ENCODE peak calls at places on chromosomes 4 and X, in eight cellular contexts. X is GM12865, T is thoracic aorta, H is MCF 10A, Z is cardiac muscle cell, S is right atrium auricular region, M is Panc1, Y is H1. F is an unnamed sample.

GRCh38 chr4:40238700-40239548 is 42.1 kb downstream of the RHOH start:
- DNase-seq in H (no peak), T (no peak), Z (no peak), S (no peak), M (no peak), X (peak), Y (no peak), F (no peak)

GRCh38 chr4:20137176-20137575 is 114.5 kb upstream of the SLIT2 start:
- DNase-seq in T (no peak), Z (peak), Y (no peak), S (no peak), X (no peak), H (no peak), M (no peak), F (no peak)

GRCh38 chr4:2082118-2082517 is 23.0 kb downstream of the NAT8L start:
- DNase-seq in Y (peak), H (no peak), S (no peak), T (no peak), Z (no peak), X (no peak), M (no peak), F (peak)

GRCh38 chrX:110258552-110258951 is 59.3 kb downstream of the AMMECR1 start:
- DNase-seq in Z (peak), X (no peak), T (no peak), S (no peak), M (no peak), Y (no peak), H (peak), F (no peak)

GRCh38 chr4:15182600-15183222 is 180.4 kb downstream of the CPEB2 start:
- DNase-seq in M (no peak), S (no peak), H (peak), Y (no peak), Z (peak), T (no peak), X (no peak), F (no peak)

GRCh38 chrX:23822397-23822796 is 39.4 kb downstream of the SAT1 start:
- DNase-seq in Z (no peak), S (no peak), Y (no peak), H (no peak), M (no peak), X (no peak), T (no peak), F (no peak)

GRCh38 chr4:96698891-96699290 is 859.0 kb downstream of the PDHA2 start:
- DNase-seq in X (no peak), H (no peak), M (no peak), T (no peak), Z (no peak), S (no peak), Y (no peak), F (no peak)

GRCh38 chr4:42399393-42399792 is 2.1 kb downstream of the SHISA3 start:
- DNase-seq in H (no peak), X (no peak), S (no peak), T (no peak), Y (peak), M (no peak), Z (peak), F (no peak)

GRCh38 chr4:137819964-137820383 is 287.7 kb upstream of the PCDH18 start:
- DNase-seq in T (no peak), Y (peak), S (no peak), H (peak), X (peak), Z (peak), M (peak), F (no peak)

GRCh38 chr4:57157611-57158137 is 47.5 kb upstream of the IGFBP7 start:
- DNase-seq in M (no peak), X (no peak), Z (no peak), S (no peak), H (no peak), Y (no peak), T (no peak), F (no peak)

GRCh38 chrX:19879181-19879580 is 8.2 kb downstream of the SH3KBP1 start:
- DNase-seq in X (no peak), Y (no peak), Z (no peak), M (no peak), S (no peak), H (no peak), T (no peak), F (no peak)

GRCh38 chrX:19882066-19882775 is 5.2 kb downstream of the SH3KBP1 start:
- DNase-seq in Z (peak), M (no peak), S (no peak), H (no peak), T (no peak), X (no peak), Y (no peak), F (no peak)

GRCh38 chrX:19877431-19877830 is 10.0 kb downstream of the SH3KBP1 start:
- DNase-seq in T (no peak), Z (no peak), S (no peak), Y (no peak), H (no peak), M (no peak), X (no peak), F (no peak)

GRCh38 chrX:19881559-19881958 is 5.8 kb downstream of the SH3KBP1 start:
- DNase-seq in H (no peak), Y (no peak), M (no peak), Z (no peak), S (no peak), X (no peak), T (no peak), F (no peak)

DNA sequence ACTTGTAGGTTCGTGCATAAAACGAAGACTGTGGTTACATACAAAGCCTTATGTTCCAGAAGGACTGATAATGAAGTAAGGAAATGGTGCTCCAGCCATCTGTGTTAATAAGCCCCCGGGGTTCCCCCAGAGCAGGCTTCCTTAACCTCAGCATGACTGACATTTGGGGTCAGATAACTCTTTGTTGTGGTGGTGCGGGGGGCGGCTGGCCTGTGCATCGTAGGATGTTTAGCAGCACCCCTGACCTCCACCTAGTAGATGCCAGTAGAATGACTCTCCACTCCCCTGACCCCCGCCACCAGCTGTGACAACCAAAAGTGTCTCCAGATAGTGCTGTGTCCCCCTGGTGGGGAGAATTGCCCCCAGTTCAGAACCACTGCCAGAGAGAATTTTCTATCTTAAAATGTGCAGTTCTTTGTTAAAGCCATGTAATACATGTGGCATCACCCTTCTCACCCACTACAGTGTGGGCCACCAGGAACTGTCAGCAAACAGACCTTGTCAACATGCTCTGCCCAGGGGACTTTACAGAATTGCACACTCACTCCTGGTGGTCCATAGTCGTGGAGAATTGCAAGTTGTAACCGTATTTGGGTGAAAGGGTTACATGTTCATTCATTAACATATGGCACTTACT is 7.5 kb downstream of the SH3KBP1 start:
- DNase-seq in H (no peak), Z (no peak), Y (no peak), M (no peak), S (no peak), T (no peak), X (peak), F (no peak)
- TF ChIP-seq CTCF in H (no peak), Z (no peak), Y (no peak), M (no peak), S (no peak), T (no peak), X (peak), F (no peak)

DNA sequence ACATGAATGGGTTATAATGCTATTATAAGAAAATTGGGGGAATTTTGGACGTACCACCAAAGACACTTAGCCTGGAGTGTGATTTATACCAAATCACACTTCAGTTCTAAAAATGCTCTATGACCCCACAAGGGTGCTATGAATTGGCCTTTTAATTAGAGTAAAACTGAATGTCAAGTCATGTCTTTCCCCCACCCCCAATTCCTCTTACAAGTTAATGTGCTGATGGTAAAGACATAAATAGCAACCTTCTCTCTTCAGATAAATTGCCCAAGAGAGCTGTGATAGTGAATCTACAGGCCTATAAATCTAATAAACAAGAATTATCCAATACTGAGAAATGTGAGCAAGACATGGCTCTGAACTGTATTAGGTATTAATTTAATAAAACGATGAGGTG is 78.8 kb downstream of the RNF150 start:
- DNase-seq in M (no peak), X (no peak), S (no peak), H (no peak), T (no peak), Z (no peak), Y (no peak), F (no peak)
- TF ChIP-seq CTCF in M (no peak), X (no peak), S (no peak), H (no peak), T (no peak), Z (no peak), Y (no peak), F (no peak)

DNA sequence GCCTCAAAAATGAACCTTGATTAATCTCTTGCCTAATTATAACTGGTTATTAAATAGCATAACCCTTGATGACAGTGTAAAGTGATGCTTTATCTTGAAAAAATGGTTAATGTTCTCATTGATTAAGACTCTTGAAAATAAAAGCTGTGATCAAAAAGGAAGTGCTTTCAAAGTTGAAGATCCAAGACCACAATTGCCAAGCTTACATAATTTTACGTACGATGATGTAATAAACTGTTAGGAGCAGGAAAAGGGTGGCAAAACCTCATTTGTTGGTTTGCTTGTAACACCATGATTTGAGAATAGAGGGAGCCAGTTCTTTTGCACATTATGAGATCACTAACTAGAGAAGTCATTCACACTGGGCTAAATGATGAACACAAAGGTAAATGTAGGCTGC is 322.2 kb downstream of the ADGRL3 start:
- DNase-seq in Z (no peak), M (no peak), X (no peak), H (no peak), T (no peak), Y (no peak), S (no peak), F (no peak)
- TF ChIP-seq CTCF in Z (no peak), M (no peak), X (no peak), H (no peak), T (no peak), Y (no peak), S (no peak), F (no peak)

DNA sequence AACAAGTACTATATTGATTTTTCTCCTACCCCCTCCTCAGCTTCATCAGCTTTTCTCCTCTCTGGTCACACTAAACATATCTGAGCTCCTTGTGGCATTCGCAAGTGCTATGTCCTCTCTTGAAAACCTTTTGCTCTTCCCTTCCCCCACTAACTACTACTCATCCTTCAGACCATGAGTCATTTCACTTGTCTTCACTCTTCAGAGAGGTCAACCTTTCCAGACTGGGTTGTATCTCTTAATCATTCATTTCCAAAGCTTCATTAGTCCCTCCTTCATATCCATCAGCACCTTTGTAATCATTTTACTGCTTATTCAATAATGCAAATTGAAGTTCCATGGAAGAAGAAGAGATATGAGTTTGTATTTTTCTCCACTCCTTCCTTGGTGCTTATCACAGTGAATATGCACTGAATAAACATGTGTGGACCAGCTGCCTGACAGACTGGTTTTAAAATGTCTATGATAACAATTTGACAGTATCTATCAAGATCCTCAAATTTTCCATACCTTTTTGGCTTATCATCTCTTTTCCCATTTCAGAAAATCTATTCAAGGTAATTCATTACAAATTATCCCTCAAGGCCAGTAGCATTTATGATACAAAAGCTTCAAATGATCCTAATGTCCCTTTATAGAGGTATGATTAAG is 28.4 kb downstream of the DDX60L start:
- DNase-seq in S (no peak), Y (no peak), T (no peak), X (no peak), H (peak), Z (peak), M (peak), F (no peak)
- TF ChIP-seq CTCF in S (no peak), Y (no peak), T (no peak), X (no peak), H (no peak), Z (no peak), M (no peak), F (no peak)

DNA sequence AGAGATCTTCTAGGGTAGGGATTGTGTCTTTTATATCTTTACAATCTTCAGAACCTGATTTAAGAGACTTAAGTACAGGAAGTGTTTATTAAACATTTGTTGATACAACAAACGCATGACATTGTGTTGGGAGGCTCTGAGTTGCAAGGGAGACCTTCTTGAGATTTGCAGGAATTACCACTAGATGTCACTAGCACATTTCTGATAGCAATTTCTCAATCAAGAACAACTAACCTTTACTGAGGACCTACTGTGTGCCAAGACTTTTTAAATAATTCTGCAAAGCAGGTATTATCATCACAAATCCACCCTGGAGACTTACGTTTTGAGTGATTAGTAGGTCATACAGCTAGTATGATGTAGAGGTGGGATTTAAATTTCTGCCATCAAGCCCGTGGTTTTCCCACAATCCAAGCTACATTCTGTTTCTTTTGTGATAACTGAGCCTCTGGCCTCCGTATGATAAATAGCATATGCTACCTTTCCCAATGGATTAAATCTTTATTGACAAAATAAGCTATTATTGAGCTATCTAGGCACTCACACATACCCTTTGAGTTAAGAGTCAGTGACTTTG is 986.0 kb downstream of the CCSER1 start:
- DNase-seq in M (peak), T (no peak), Y (no peak), X (peak), S (no peak), H (peak), Z (peak), F (no peak)
- TF ChIP-seq CTCF in M (peak), T (peak), Y (peak), X (peak), S (peak), H (peak), Z (peak), F (peak)

F was measured in osteocyte.